ENCODE peak calls at places on chromosomes 13 and 19, in seven cellular contexts. One of them, this sample, is unnamed.
A peak's percentile ranks its signal among the peaks of the same experiment; 100 is the strongest.

GRCh38 chr19:42272989-42273406 is 3.9 kb downstream of the CIC start:
- DNase-seq in endodermal cell: no peak
- DNase-seq in IMR-90: no peak
- DNase-seq in ecto neural progenitor cell: no peak
- DNase-seq in astrocyte of the spinal cord: no peak
- DNase-seq in A673: no peak
- DNase-seq in WTC11: no peak
- DNase-seq in this sample: no peak

GRCh38 chr13:93045836-93046235 is 180.8 kb upstream of the GPC6 start:
- DNase-seq in endodermal cell: no peak
- DNase-seq in IMR-90: peak; percentile 58
- DNase-seq in ecto neural progenitor cell: no peak
- DNase-seq in astrocyte of the spinal cord: peak; percentile 31
- DNase-seq in A673: no peak
- DNase-seq in WTC11: no peak
- DNase-seq in this sample: peak; percentile 21

GRCh38 chr13:42654212-42654611 is 80.3 kb downstream of the TNFSF11 start:
- DNase-seq in endodermal cell: no peak
- DNase-seq in IMR-90: no peak
- DNase-seq in ecto neural progenitor cell: no peak
- DNase-seq in astrocyte of the spinal cord: no peak
- DNase-seq in A673: no peak
- DNase-seq in WTC11: no peak
- DNase-seq in this sample: no peak

GRCh38 chr19:38387550-38388309 is at the start of gene GGN:
- DNase-seq in endodermal cell: peak; percentile 99
- DNase-seq in IMR-90: peak; percentile 93
- DNase-seq in ecto neural progenitor cell: peak; percentile 96
- DNase-seq in astrocyte of the spinal cord: peak; percentile 97
- DNase-seq in A673: peak; percentile 98
- DNase-seq in WTC11: peak; percentile 98
- DNase-seq in this sample: peak; percentile 97

GRCh38 chr13:76879211-76879875 is 6.9 kb downstream of the KCTD12 start:
- DNase-seq in endodermal cell: no peak
- DNase-seq in IMR-90: peak; percentile 70
- DNase-seq in ecto neural progenitor cell: no peak
- DNase-seq in astrocyte of the spinal cord: peak; percentile 70
- DNase-seq in A673: peak; percentile 78
- DNase-seq in WTC11: no peak
- DNase-seq in this sample: peak; percentile 96

GRCh38 chr19:2365201-2365970 is 5.3 kb downstream of the TMPRSS9 start:
- DNase-seq in endodermal cell: no peak
- DNase-seq in IMR-90: no peak
- DNase-seq in ecto neural progenitor cell: no peak
- DNase-seq in astrocyte of the spinal cord: no peak
- DNase-seq in A673: peak; percentile 45
- DNase-seq in WTC11: no peak
- DNase-seq in this sample: no peak

GRCh38 chr19:23075031-23075733 is 41.6 kb upstream of the ZNF730 start:
- DNase-seq in endodermal cell: peak; percentile 98
- DNase-seq in IMR-90: peak; percentile 72
- DNase-seq in ecto neural progenitor cell: peak; percentile 92
- DNase-seq in astrocyte of the spinal cord: peak; percentile 78
- DNase-seq in A673: peak; percentile 78
- DNase-seq in WTC11: peak; percentile 92
- DNase-seq in this sample: peak; percentile 80

GRCh38 chr13:28872427-28873176 is 52.5 kb downstream of the MTUS2 start:
- DNase-seq in endodermal cell: no peak
- DNase-seq in IMR-90: no peak
- DNase-seq in ecto neural progenitor cell: no peak
- DNase-seq in astrocyte of the spinal cord: no peak
- DNase-seq in A673: no peak
- DNase-seq in WTC11: no peak
- DNase-seq in this sample: no peak

GRCh38 chr13:30690282-30691188 is 44.8 kb upstream of the ALOX5AP start:
- DNase-seq in endodermal cell: no peak
- DNase-seq in IMR-90: peak; percentile 99
- DNase-seq in ecto neural progenitor cell: no peak
- DNase-seq in astrocyte of the spinal cord: peak; percentile 94
- DNase-seq in A673: peak; percentile 14
- DNase-seq in WTC11: no peak
- DNase-seq in this sample: peak; percentile 97

GRCh38 chr19:18110833-18111232 is 13.3 kb downstream of the MAST3 start:
- DNase-seq in endodermal cell: no peak
- DNase-seq in IMR-90: no peak
- DNase-seq in ecto neural progenitor cell: no peak
- DNase-seq in astrocyte of the spinal cord: no peak
- DNase-seq in A673: no peak
- DNase-seq in WTC11: peak; percentile 22
- DNase-seq in this sample: no peak

GRCh38 chr13:110425444-110425780 is 118.3 kb downstream of the COL4A2 start:
- DNase-seq in endodermal cell: no peak
- DNase-seq in IMR-90: peak; percentile 96
- DNase-seq in ecto neural progenitor cell: no peak
- DNase-seq in astrocyte of the spinal cord: peak; percentile 92
- DNase-seq in A673: no peak
- DNase-seq in WTC11: no peak
- DNase-seq in this sample: no peak

GRCh38 chr19:4066682-4067395 is at the start of gene ZBTB7A:
- DNase-seq in endodermal cell: peak; percentile 83
- DNase-seq in IMR-90: peak; percentile 61
- DNase-seq in ecto neural progenitor cell: peak; percentile 74
- DNase-seq in astrocyte of the spinal cord: peak; percentile 59
- DNase-seq in A673: peak; percentile 82
- DNase-seq in WTC11: peak; percentile 64
- DNase-seq in this sample: peak; percentile 73

GRCh38 chr19:38869160-38869835 is 8.8 kb downstream of the RINL start:
- DNase-seq in endodermal cell: no peak
- DNase-seq in IMR-90: no peak
- DNase-seq in ecto neural progenitor cell: no peak
- DNase-seq in astrocyte of the spinal cord: no peak
- DNase-seq in A673: no peak
- DNase-seq in WTC11: peak; percentile 39
- DNase-seq in this sample: no peak

GRCh38 chr19:4754248-4754647 is 30.6 kb upstream of the DPP9 start:
- DNase-seq in endodermal cell: no peak
- DNase-seq in IMR-90: peak; percentile 13
- DNase-seq in ecto neural progenitor cell: no peak
- DNase-seq in astrocyte of the spinal cord: no peak
- DNase-seq in A673: no peak
- DNase-seq in WTC11: no peak
- DNase-seq in this sample: peak; percentile 22

GRCh38 chr13:62973804-62974203 is 1558.2 kb upstream of the PCDH20 start:
- DNase-seq in endodermal cell: no peak
- DNase-seq in IMR-90: no peak
- DNase-seq in ecto neural progenitor cell: no peak
- DNase-seq in astrocyte of the spinal cord: no peak
- DNase-seq in A673: no peak
- DNase-seq in WTC11: no peak
- DNase-seq in this sample: no peak

GRCh38 chr13:90003566-90003965 is 1343.9 kb upstream of the MIR17HG start:
- DNase-seq in endodermal cell: no peak
- DNase-seq in IMR-90: no peak
- DNase-seq in ecto neural progenitor cell: no peak
- DNase-seq in astrocyte of the spinal cord: no peak
- DNase-seq in A673: no peak
- DNase-seq in WTC11: no peak
- DNase-seq in this sample: no peak

GRCh38 chr13:75368167-75368566 is 113.8 kb downstream of the TBC1D4 start:
- DNase-seq in endodermal cell: no peak
- DNase-seq in IMR-90: peak; percentile 92
- DNase-seq in ecto neural progenitor cell: no peak
- DNase-seq in astrocyte of the spinal cord: peak; percentile 96
- DNase-seq in A673: peak; percentile 10
- DNase-seq in WTC11: no peak
- DNase-seq in this sample: peak; percentile 94

GRCh38 chr19:35992902-35993765 is 1.9 kb upstream of the SDHAF1 start:
- DNase-seq in endodermal cell: no peak
- DNase-seq in IMR-90: no peak
- DNase-seq in ecto neural progenitor cell: no peak
- DNase-seq in astrocyte of the spinal cord: no peak
- DNase-seq in A673: no peak
- DNase-seq in WTC11: no peak
- DNase-seq in this sample: no peak

GRCh38 chr19:4523306-4524110 is 5.2 kb upstream of the PLIN4 start:
- DNase-seq in endodermal cell: peak; percentile 88
- DNase-seq in IMR-90: peak; percentile 10
- DNase-seq in ecto neural progenitor cell: no peak
- DNase-seq in astrocyte of the spinal cord: no peak
- DNase-seq in A673: no peak
- DNase-seq in WTC11: peak; percentile 76
- DNase-seq in this sample: peak; percentile 49

GRCh38 chr13:87859261-87859660 is 188.1 kb downstream of the SLITRK5 start:
- DNase-seq in endodermal cell: no peak
- DNase-seq in IMR-90: no peak
- DNase-seq in ecto neural progenitor cell: no peak
- DNase-seq in astrocyte of the spinal cord: no peak
- DNase-seq in A673: peak; percentile 93
- DNase-seq in WTC11: no peak
- DNase-seq in this sample: no peak

GRCh38 chr13:36339600-36340155 is 6.5 kb downstream of the SPART start:
- DNase-seq in endodermal cell: no peak
- DNase-seq in IMR-90: no peak
- DNase-seq in ecto neural progenitor cell: no peak
- DNase-seq in astrocyte of the spinal cord: no peak
- DNase-seq in A673: no peak
- DNase-seq in WTC11: no peak
- DNase-seq in this sample: no peak

GRCh38 chr13:51025245-51025872 is 85.7 kb downstream of the C13orf42 start:
- DNase-seq in endodermal cell: no peak
- DNase-seq in IMR-90: no peak
- DNase-seq in ecto neural progenitor cell: no peak
- DNase-seq in astrocyte of the spinal cord: no peak
- DNase-seq in A673: no peak
- DNase-seq in WTC11: no peak
- DNase-seq in this sample: no peak

GRCh38 chr13:46850214-46850613 is 46.6 kb downstream of the HTR2A start:
- DNase-seq in endodermal cell: no peak
- DNase-seq in IMR-90: no peak
- DNase-seq in ecto neural progenitor cell: no peak
- DNase-seq in astrocyte of the spinal cord: no peak
- DNase-seq in A673: no peak
- DNase-seq in WTC11: no peak
- DNase-seq in this sample: no peak

GRCh38 chr19:18390075-18390909 is 4.3 kb downstream of the GDF15 start:
- DNase-seq in endodermal cell: no peak
- DNase-seq in IMR-90: no peak
- DNase-seq in ecto neural progenitor cell: no peak
- DNase-seq in astrocyte of the spinal cord: no peak
- DNase-seq in A673: no peak
- DNase-seq in WTC11: no peak
- DNase-seq in this sample: peak; percentile 43

GRCh38 chr19:14954071-14954655 is 12.9 kb downstream of the OR7C2 start:
- DNase-seq in endodermal cell: peak; percentile 96
- DNase-seq in IMR-90: no peak
- DNase-seq in ecto neural progenitor cell: no peak
- DNase-seq in astrocyte of the spinal cord: no peak
- DNase-seq in A673: no peak
- DNase-seq in WTC11: peak; percentile 87
- DNase-seq in this sample: no peak

GRCh38 chr13:59534806-59535205 is 628.9 kb downstream of the DIAPH3 start:
- DNase-seq in endodermal cell: no peak
- DNase-seq in IMR-90: no peak
- DNase-seq in ecto neural progenitor cell: no peak
- DNase-seq in astrocyte of the spinal cord: no peak
- DNase-seq in A673: no peak
- DNase-seq in WTC11: no peak
- DNase-seq in this sample: no peak

GRCh38 chr13:32734511-32734910 is 148.3 kb downstream of the PDS5B start:
- DNase-seq in endodermal cell: no peak
- DNase-seq in IMR-90: peak; percentile 88
- DNase-seq in ecto neural progenitor cell: no peak
- DNase-seq in astrocyte of the spinal cord: peak; percentile 62
- DNase-seq in A673: peak; percentile 69
- DNase-seq in WTC11: no peak
- DNase-seq in this sample: peak; percentile 73

GRCh38 chr19:38583219-38583984 is 34.4 kb downstream of the MAP4K1 start:
- DNase-seq in endodermal cell: no peak
- DNase-seq in IMR-90: no peak
- DNase-seq in ecto neural progenitor cell: no peak
- DNase-seq in astrocyte of the spinal cord: no peak
- DNase-seq in A673: no peak
- DNase-seq in WTC11: no peak
- DNase-seq in this sample: no peak

GRCh38 chr13:27920677-27921420 is 1.0 kb downstream of the PDX1 start:
- DNase-seq in endodermal cell: peak; percentile 72
- DNase-seq in IMR-90: peak; percentile 6
- DNase-seq in ecto neural progenitor cell: peak; percentile 60
- DNase-seq in astrocyte of the spinal cord: no peak
- DNase-seq in A673: no peak
- DNase-seq in WTC11: peak; percentile 46
- DNase-seq in this sample: peak; percentile 13

GRCh38 chr19:28399187-28399586 is 813.8 kb downstream of the UQCRFS1 start:
- DNase-seq in endodermal cell: no peak
- DNase-seq in IMR-90: no peak
- DNase-seq in ecto neural progenitor cell: no peak
- DNase-seq in astrocyte of the spinal cord: no peak
- DNase-seq in A673: no peak
- DNase-seq in WTC11: no peak
- DNase-seq in this sample: no peak

GRCh38 chr19:6632002-6632621 is 37.8 kb downstream of the TNFSF14 start:
- DNase-seq in endodermal cell: peak; percentile 88
- DNase-seq in IMR-90: peak; percentile 64
- DNase-seq in ecto neural progenitor cell: peak; percentile 72
- DNase-seq in astrocyte of the spinal cord: peak; percentile 74
- DNase-seq in A673: peak; percentile 86
- DNase-seq in WTC11: peak; percentile 66
- DNase-seq in this sample: peak; percentile 84

GRCh38 chr19:17775245-17775927 is 19.6 kb upstream of the B3GNT3 start:
- DNase-seq in endodermal cell: peak; percentile 91
- DNase-seq in IMR-90: peak; percentile 19
- DNase-seq in ecto neural progenitor cell: peak; percentile 84
- DNase-seq in astrocyte of the spinal cord: no peak
- DNase-seq in A673: no peak
- DNase-seq in WTC11: peak; percentile 87
- DNase-seq in this sample: peak; percentile 41